ENCODE peak calls at places on chromosomes 4 and X, in four cellular contexts. L is psoas muscle, W is breast epithelium, H is H4. I is an unnamed sample.

GRCh38 chr4:164134388-164134787 is 619.5 kb upstream of the SMIM31 start:
- DNase-seq in H (no peak), L (no peak), W (no peak), I (no peak)

GRCh38 chrX:1106478-1107210 is 105.8 kb downstream of the CRLF2 start:
- DNase-seq in L (no peak), H (no peak), W (no peak), I (no peak)

GRCh38 chrX:108186811-108187210 is 95.2 kb downstream of the ATG4A start:
- DNase-seq in W (no peak), L (no peak), H (peak), I (peak)

GRCh38 chr4:33592701-33593100 is 2651.6 kb downstream of the ARAP2 start:
- DNase-seq in H (no peak), L (no peak), W (no peak), I (no peak)

GRCh38 chr4:180770265-180770664 is 1472.9 kb upstream of the TENM3 start:
- DNase-seq in L (no peak), W (no peak), H (no peak), I (no peak)

GRCh38 chr4:40662962-40663604 is 33.4 kb upstream of the RBM47 start:
- DNase-seq in L (no peak), H (peak), W (no peak), I (no peak)

GRCh38 chr4:96776922-96777510 is 937.1 kb downstream of the PDHA2 start:
- DNase-seq in H (no peak), W (no peak), L (no peak), I (no peak)

GRCh38 chrX:2513120-2513664 is 12.4 kb upstream of the DHRSX start:
- DNase-seq in L (no peak), H (no peak), W (no peak), I (no peak)

GRCh38 chr4:93710847-93711430 is 117.6 kb upstream of the ATOH1 start:
- DNase-seq in W (no peak), L (no peak), H (no peak), I (no peak)

GRCh38 chr4:155929833-155930232 is 23.8 kb downstream of the CTSO start:
- DNase-seq in L (no peak), H (no peak), W (no peak), I (no peak)

GRCh38 chr4:164734476-164734875 is 19.5 kb upstream of the SMIM31 start:
- DNase-seq in H (no peak), W (no peak), L (no peak), I (no peak)

GRCh38 chr4:80183196-80184052 is 13.9 kb upstream of the PRDM8 start:
- DNase-seq in H (no peak), L (peak), W (no peak), I (no peak)

GRCh38 chr4:15656038-15656470 is 897 bp upstream of the FBXL5 start:
- DNase-seq in W (no peak), H (no peak), L (no peak), I (no peak)

GRCh38 chr4:95929448-95930064 is 89.7 kb downstream of the PDHA2 start:
- DNase-seq in H (no peak), W (no peak), L (no peak), I (no peak)

GRCh38 chr4:165844151-165844550 is 28.9 kb upstream of the TLL1 start:
- DNase-seq in W (no peak), H (no peak), L (no peak), I (no peak)